ENCODE peak calls at places on chromosomes 12 and 14, in seven cellular contexts. T is K562; Z is left ventricle myocardium inferior; O is CD8-positive, alpha-beta T cell; V is cardiac muscle cell; D is HL-60; S is endothelial cell of umbilical vein. B is an unnamed sample. For H3K27me3, the result is how much of the 10 kb centered on the place peaks cover.

GRCh38 chr14:82047777-82048470 is 514.3 kb upstream of the SEL1L start:
- DNase-seq in S (no peak), D (no peak), V (no peak), Z (no peak), O (no peak), T (no peak), B (no peak)

GRCh38 chr12:21528953-21529352 is 2.9 kb downstream of the SPX start:
- DNase-seq in V (no peak), D (no peak), S (no peak), Z (no peak), O (no peak), T (no peak), B (no peak)

GRCh38 chr12:98725481-98726247 is 80.6 kb downstream of the APAF1 start:
- DNase-seq in O (no peak), S (peak), Z (no peak), V (peak), D (peak), T (peak), B (peak)

GRCh38 chr14:94126800-94127199 is 2.6 kb downstream of the IFI27L2 start:
- DNase-seq in S (no peak), V (no peak), Z (no peak), D (no peak), O (no peak), T (no peak), B (no peak)

GRCh38 chr12:31235868-31236395 is 90.0 kb downstream of the SINHCAF start:
- DNase-seq in T (no peak), Z (no peak), O (no peak), S (no peak), D (no peak), V (no peak), B (no peak)

GRCh38 chr12:80187660-80188090 is 88.3 kb downstream of the OTOGL start:
- DNase-seq in S (peak), O (no peak), V (peak), T (no peak), Z (peak), D (no peak), B (no peak)

GRCh38 chr14:31897581-31898186 is 179.4 kb upstream of the ARHGAP5 start:
- DNase-seq in T (no peak), V (peak), O (no peak), S (no peak), D (no peak), Z (no peak), B (no peak)

GRCh38 chr12:70774055-70774454 is 136.8 kb upstream of the PTPRB start:
- DNase-seq in V (no peak), T (no peak), O (no peak), S (no peak), Z (no peak), D (no peak), B (no peak)

GRCh38 chr12:45670339-45671065 is 59.0 kb upstream of the ARID2 start:
- DNase-seq in S (no peak), T (no peak), V (no peak), D (peak), Z (no peak), O (no peak), B (no peak)

GRCh38 chr14:92863281-92863680 is 59.7 kb upstream of the CHGA start:
- DNase-seq in T (no peak), S (peak), V (no peak), D (no peak), Z (no peak), O (no peak), B (no peak)

GRCh38 chr14:90624228-90624627 is 192.0 kb downstream of the TTC7B start:
- DNase-seq in S (peak), T (peak), O (no peak), V (no peak), Z (peak), D (no peak), B (no peak)

GRCh38 chr14:96084796-96085195 is 45.6 kb downstream of the C14orf132 start:
- DNase-seq in V (no peak), S (no peak), O (no peak), T (no peak), Z (no peak), D (no peak), B (no peak)

GRCh38 chr12:27191531-27191930 is 52.6 kb upstream of the STK38L start:
- DNase-seq in T (no peak), V (no peak), S (no peak), O (no peak), Z (no peak), D (no peak), B (no peak)

GRCh38 chr12:124607681-124608425 is 40.4 kb upstream of the NCOR2 start:
- DNase-seq in D (no peak), V (no peak), S (no peak), O (no peak), Z (no peak), T (no peak), B (no peak)

GRCh38 chr14:104438166-104438887 is 141.2 kb upstream of the C14orf180 start:
- DNase-seq in Z (peak), O (no peak), V (no peak), T (no peak), D (no peak), S (no peak), B (no peak)

GRCh38 chr12:115495300-115495699 is 782.2 kb downstream of the MED13L start:
- DNase-seq in O (no peak), D (no peak), Z (no peak), S (no peak), T (no peak), V (no peak), B (no peak)

GRCh38 chr12:67578976-67579661 is 69.4 kb upstream of the DYRK2 start:
- DNase-seq in S (no peak), T (no peak), O (peak), V (no peak), D (no peak), Z (no peak), B (no peak)

GRCh38 chr12:108832730-108833354 is 24.5 kb downstream of the SSH1 start:
- DNase-seq in T (no peak), Z (peak), O (no peak), V (peak), S (peak), D (no peak), B (no peak)

GRCh38 chr12:74259199-74259598 is 278.4 kb upstream of the ATXN7L3B start:
- DNase-seq in T (no peak), O (no peak), S (no peak), V (no peak), Z (no peak), D (no peak), B (no peak)

GRCh38 chr14:61281186-61281676 is at the start of gene TMEM30B:
- DNase-seq in T (no peak), O (peak), V (no peak), S (no peak), Z (no peak), D (no peak), B (no peak)

GRCh38 chr12:98893601-98894411 is 248.7 kb downstream of the APAF1 start:
- DNase-seq in D (no peak), V (peak), T (no peak), O (no peak), Z (no peak), S (no peak), B (no peak)

GRCh38 chr12:101698782-101699347 is 1.4 kb downstream of the CHPT1 start:
- DNase-seq in O (no peak), Z (no peak), T (peak), D (peak), V (no peak), S (no peak), B (no peak)

GRCh38 chr12:2282321-2282720 is 229.5 kb downstream of the CACNA1C start:
- DNase-seq in Z (no peak), S (no peak), O (no peak), V (peak), T (no peak), D (no peak), B (no peak)
- TF ChIP-seq CTCF in Z (peak), S (no peak), O (no peak), V (peak), T (no peak), D (no peak), B (no peak)

GRCh38 chr14:97624985-97625384 is 827.8 kb downstream of the VRK1 start:
- DNase-seq in T (no peak), O (no peak), S (no peak), Z (no peak), D (no peak), V (no peak), B (no peak)

GRCh38 chr14:97625512-97625911 is 828.3 kb downstream of the VRK1 start:
- DNase-seq in D (no peak), S (no peak), T (no peak), Z (no peak), O (no peak), V (no peak), B (no peak)

DNA sequence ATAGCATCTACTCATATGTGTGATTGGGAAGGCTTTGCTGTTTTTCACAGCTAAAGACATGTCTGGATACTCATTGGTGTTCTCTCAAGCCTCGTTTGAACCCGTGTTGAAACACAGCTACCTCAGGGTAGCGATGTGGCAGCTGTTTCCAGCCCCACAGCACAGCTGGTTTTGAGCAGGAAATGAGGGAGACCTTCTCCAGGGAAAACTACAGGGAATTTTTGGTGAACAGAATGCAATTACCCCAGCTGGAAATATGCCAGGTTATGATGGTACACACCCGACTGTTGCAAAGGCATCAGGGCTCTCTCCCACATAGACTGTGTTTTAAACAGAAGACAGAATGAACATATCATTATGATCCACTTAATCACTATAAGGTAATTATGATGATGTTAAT is 828.9 kb downstream of the VRK1 start:
- DNase-seq in Z (no peak), T (no peak), O (no peak), V (no peak), S (no peak), D (no peak), B (no peak)
- H3K27me3 ChIP-seq in Z (under half), T (under half), O (under half), V (under half), S (under half), D (under half), B (under half)

GRCh38 chr12:11759894-11760293 is 110.4 kb downstream of the ETV6 start:
- DNase-seq in T (no peak), V (no peak), D (no peak), O (no peak), S (no peak), Z (no peak), B (no peak)
- H3K27ac ChIP-seq in T (no peak), V (peak), D (no peak), O (no peak), S (no peak), Z (no peak), B (no peak)

GRCh38 chr12:117147639-117148038 is 42.6 kb downstream of the FBXO21 start:
- DNase-seq in V (no peak), O (no peak), T (no peak), D (no peak), Z (no peak), S (no peak), B (no peak)

GRCh38 chr12:117148642-117149041 is 41.6 kb downstream of the FBXO21 start:
- DNase-seq in V (no peak), D (no peak), T (peak), S (no peak), O (no peak), Z (no peak), B (no peak)

GRCh38 chr12:117152793-117153775 is 37.2 kb downstream of the FBXO21 start:
- DNase-seq in O (no peak), T (no peak), D (no peak), S (no peak), V (no peak), Z (no peak), B (no peak)

GRCh38 chr12:117155278-117156060 is 34.8 kb downstream of the FBXO21 start:
- DNase-seq in O (peak), S (peak), Z (peak), V (peak), D (peak), T (peak), B (peak)

GRCh38 chr12:117151195-117152031 is 38.9 kb downstream of the FBXO21 start:
- DNase-seq in D (peak), Z (peak), T (peak), V (peak), S (peak), O (no peak), B (peak)
- TF ChIP-seq CTCF in D (no peak), Z (peak), T (peak), V (peak), S (peak), O (no peak), B (peak)

GRCh38 chr14:33707751-33708150 is 243.1 kb downstream of the EGLN3 start:
- DNase-seq in S (no peak), D (no peak), V (no peak), T (no peak), Z (no peak), O (no peak), B (no peak)

GRCh38 chr14:33704486-33704885 is 246.4 kb downstream of the EGLN3 start:
- DNase-seq in S (no peak), D (no peak), O (no peak), T (no peak), Z (no peak), V (no peak), B (no peak)

GRCh38 chr14:33702293-33702692 is 248.6 kb downstream of the EGLN3 start:
- DNase-seq in V (no peak), Z (no peak), O (no peak), S (no peak), D (no peak), T (no peak), B (no peak)

GRCh38 chr14:33709286-33709685 is 241.6 kb downstream of the EGLN3 start:
- DNase-seq in O (no peak), T (no peak), D (no peak), S (no peak), V (no peak), Z (no peak), B (no peak)

GRCh38 chr14:33705521-33705920 is 245.4 kb downstream of the EGLN3 start:
- DNase-seq in O (no peak), D (no peak), T (no peak), S (no peak), Z (no peak), V (no peak), B (no peak)
- H3K27me3 ChIP-seq in O (under half), D (under half), T (under half), S (under half), Z (under half), V (under half), B (under half)